ENCODE peak calls at places on chromosomes 6 and 20, in six cellular contexts. F is mucosa of descending colon; V is NCI-H1417; B is effector memory CD8-positive, alpha-beta T cell; Q is NCI-H510A treated with DMSO at 0.1 percent for 48 hours; U is osteoblast. Y is an unnamed sample.

GRCh38 chr20:53915459-53916172 is 154.8 kb downstream of the BCAS1 start:
- DNase-seq in F (peak; percentile 99), V (peak; percentile 25), B (peak; percentile 97), Q (peak; percentile 86), U (peak; percentile 95), Y (peak; percentile 96)

GRCh38 chr6:52697903-52698302 is 27.0 kb downstream of the TMEM14A start:
- DNase-seq in F (no peak), V (no peak), B (no peak), Q (peak; percentile 39), U (no peak), Y (no peak)

GRCh38 chr20:58755062-58755697 is 62.6 kb downstream of the NPEPL1 start:
- DNase-seq in F (no peak), V (no peak), B (no peak), Q (no peak), U (no peak), Y (no peak)

GRCh38 chr20:35093245-35093884 is 758 bp upstream of the TRPC4AP start:
- DNase-seq in F (no peak), V (peak; percentile 67), B (no peak), Q (peak; percentile 47), U (peak; percentile 77), Y (no peak)

GRCh38 chr6:35096129-35096852 is 44.8 kb downstream of the TCP11 start:
- DNase-seq in F (no peak), V (no peak), B (no peak), Q (peak; percentile 64), U (peak; percentile 83), Y (no peak)

GRCh38 chr20:11544029-11544678 is 373.5 kb upstream of the BTBD3 start:
- DNase-seq in F (no peak), V (peak; percentile 60), B (no peak), Q (peak; percentile 79), U (peak; percentile 69), Y (no peak)

GRCh38 chr20:61436674-61437279 is 184.7 kb downstream of the CDH4 start:
- DNase-seq in F (no peak), V (no peak), B (no peak), Q (no peak), U (no peak), Y (peak; percentile 49)

GRCh38 chr6:133899556-133899955 is 10.6 kb downstream of the TCF21 start:
- DNase-seq in F (no peak), V (no peak), B (no peak), Q (no peak), U (no peak), Y (no peak)

GRCh38 chr6:35021014-35021413 is 120.1 kb downstream of the TCP11 start:
- DNase-seq in F (no peak), V (no peak), B (no peak), Q (no peak), U (no peak), Y (no peak)

GRCh38 chr6:106574729-106575458 is 54.4 kb downstream of the RTN4IP1 start:
- DNase-seq in F (no peak), V (no peak), B (no peak), Q (no peak), U (peak; percentile 93), Y (peak; percentile 55)

Y was measured in head of caudate nucleus.